ENCODE peak calls at places on chromosomes 5 and 9, in seven cellular contexts. U, D, T, Q, W, E and L are unnamed samples.

GRCh38 chr9:129506892-129507291 is 114.0 kb downstream of the C9orf50 start:
- DNase-seq in U (peak; percentile 58), D (peak; percentile 66), T (no peak), Q (no peak), W (no peak), E (peak; percentile 57), L (peak; percentile 71)

GRCh38 chr9:93111001-93111370 is 15.0 kb downstream of the CARD19 start:
- DNase-seq in U (no peak), D (no peak), T (no peak), Q (no peak), W (no peak), E (no peak), L (no peak)

GRCh38 chr5:172798422-172799215 is 27.6 kb upstream of the DUSP1 start:
- DNase-seq in U (no peak), D (peak; percentile 96), T (no peak), Q (no peak), W (peak; percentile 38), E (peak; percentile 92), L (peak; percentile 94)

GRCh38 chr5:119082691-119083090 is 11.8 kb downstream of the DMXL1 start:
- DNase-seq in U (no peak), D (no peak), T (no peak), Q (no peak), W (no peak), E (no peak), L (no peak)

GRCh38 chr5:125981016-125981415 is 442.2 kb upstream of the GRAMD2B start:
- DNase-seq in U (no peak), D (no peak), T (no peak), Q (no peak), W (no peak), E (no peak), L (no peak)

GRCh38 chr5:176610430-176610763 is 441 bp upstream of the GPRIN1 start:
- DNase-seq in U (no peak), D (no peak), T (no peak), Q (no peak), W (no peak), E (no peak), L (no peak)

GRCh38 chr5:2921176-2921575 is 169.7 kb upstream of the IRX2 start:
- DNase-seq in U (no peak), D (no peak), T (no peak), Q (no peak), W (no peak), E (no peak), L (no peak)

GRCh38 chr5:137753227-137753985 is 757 bp downstream of the HNRNPA0 start:
- DNase-seq in U (peak; percentile 89), D (no peak), T (no peak), Q (no peak), W (peak; percentile 64), E (no peak), L (no peak)

GRCh38 chr5:52668544-52669185 is 119.1 kb upstream of the ITGA1 start:
- DNase-seq in U (peak; percentile 53), D (no peak), T (no peak), Q (no peak), W (no peak), E (no peak), L (no peak)

GRCh38 chr5:176658007-176658599 is 10.8 kb downstream of the TSPAN17 start:
- DNase-seq in U (no peak), D (peak; percentile 68), T (peak; percentile 54), Q (peak; percentile 50), W (peak; percentile 65), E (peak; percentile 70), L (peak; percentile 61)

GRCh38 chr5:82164957-82165698 is 113.0 kb downstream of the RPS23 start:
- DNase-seq in U (no peak), D (peak; percentile 73), T (no peak), Q (no peak), W (no peak), E (peak; percentile 5), L (no peak)

GRCh38 chr9:33260372-33260771 is 4.1 kb downstream of the BAG1 start:
- DNase-seq in U (no peak), D (no peak), T (no peak), Q (no peak), W (no peak), E (no peak), L (no peak)

GRCh38 chr9:3244963-3245653 is 280.7 kb downstream of the RFX3 start:
- DNase-seq in U (no peak), D (no peak), T (no peak), Q (no peak), W (no peak), E (no peak), L (no peak)

GRCh38 chr9:90972057-90972456 is 170.4 kb downstream of the SYK start:
- DNase-seq in U (no peak), D (no peak), T (no peak), Q (no peak), W (no peak), E (no peak), L (no peak)

GRCh38 chr5:56637321-56637920 is 177.9 kb upstream of the MAP3K1 start:
- DNase-seq in U (no peak), D (no peak), T (no peak), Q (peak; percentile 9), W (no peak), E (no peak), L (peak; percentile 23)

GRCh38 chr9:130989391-130989790 is 19.6 kb upstream of the LAMC3 start:
- DNase-seq in U (no peak), D (no peak), T (no peak), Q (no peak), W (no peak), E (no peak), L (no peak)

GRCh38 chr5:1013238-1013947 is 4.8 kb downstream of the NKD2 start:
- DNase-seq in U (peak; percentile 66), D (no peak), T (no peak), Q (no peak), W (peak; percentile 5), E (no peak), L (no peak)

GRCh38 chr9:108271646-108272349 is 584.0 kb downstream of the ACTL7B start:
- DNase-seq in U (no peak), D (peak; percentile 95), T (peak; percentile 26), Q (peak; percentile 77), W (no peak), E (peak; percentile 86), L (peak; percentile 94)

GRCh38 chr9:29668732-29669131 is 2095.5 kb upstream of the C9orf72 start:
- DNase-seq in U (no peak), D (no peak), T (no peak), Q (no peak), W (no peak), E (no peak), L (peak; percentile 55)

DNA sequence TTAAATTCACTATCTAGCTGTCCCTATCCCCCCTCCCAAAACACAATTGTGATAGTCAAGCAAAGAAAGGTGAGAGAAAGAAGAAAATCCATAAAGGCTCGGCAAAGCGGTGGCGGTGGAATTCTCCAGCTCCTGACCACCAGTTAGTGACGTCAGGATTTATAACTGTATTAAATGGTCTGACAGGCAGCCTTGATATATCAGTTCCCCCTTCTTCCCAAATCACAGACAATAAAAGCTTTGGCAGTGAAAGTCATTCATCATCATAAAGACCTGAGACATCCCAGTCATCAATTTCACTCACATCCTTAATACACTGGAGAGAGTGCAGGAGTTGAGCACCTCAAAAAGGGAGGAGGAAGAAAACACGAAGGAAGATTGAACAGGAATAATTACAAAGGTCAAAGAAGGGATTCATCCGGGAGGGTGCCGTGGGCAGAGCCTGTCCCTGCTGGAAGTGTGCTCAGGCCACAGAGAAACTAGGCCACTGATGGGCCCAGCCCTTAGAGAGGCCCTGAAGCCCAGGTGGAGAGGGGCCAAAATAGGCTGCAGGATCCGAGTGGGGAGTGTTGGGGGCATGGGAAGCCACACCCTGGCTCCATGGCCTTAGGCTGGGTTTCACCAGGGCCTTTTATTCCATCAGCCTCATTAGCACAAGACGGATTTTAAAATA is 131.9 kb downstream of the PAX5 start:
- DNase-seq in U (no peak), D (no peak), T (no peak), Q (no peak), W (no peak), E (no peak), L (no peak)
- H3K4me3 ChIP-seq in U (no peak overlapping the region), D (no peak overlapping the region), T (no peak overlapping the region), Q (no peak overlapping the region), W (no peak overlapping the region), E (no peak overlapping the region), L (no peak overlapping the region)

DNA sequence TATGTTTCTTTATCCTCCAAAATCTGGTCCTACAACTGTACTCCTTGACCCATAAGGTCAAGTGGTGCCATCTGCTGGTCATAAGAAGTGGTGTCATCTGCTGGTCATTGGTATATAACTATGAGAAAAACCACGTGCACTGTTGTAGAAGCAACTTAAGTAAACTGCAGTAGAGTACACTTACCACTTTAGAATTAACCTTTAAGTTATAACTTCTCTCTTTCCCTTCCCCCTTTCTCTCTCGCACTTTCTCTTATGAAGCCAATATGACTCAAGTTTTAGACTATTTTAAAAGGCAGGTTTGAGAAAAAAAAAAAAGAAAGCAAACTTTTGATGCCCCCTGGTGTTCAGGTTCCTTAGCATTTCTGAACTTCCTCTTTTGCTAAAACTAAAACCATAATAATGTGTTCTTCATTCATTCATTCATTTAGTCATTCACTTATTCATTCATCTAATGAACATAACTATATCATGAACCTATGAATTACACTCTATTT is 12.8 kb upstream of the MTAP start:
- DNase-seq in U (no peak), D (peak; percentile 95), T (peak; percentile 70), Q (peak; percentile 93), W (no peak), E (peak; percentile 93), L (peak; percentile 95)
- TF ChIP-seq CTCF in U (peak; percentile 70), D (peak; percentile 79), T (peak; percentile 69), Q (peak; percentile 75), W (peak; percentile 81), E (peak; percentile 75), L (peak; percentile 71)

DNA sequence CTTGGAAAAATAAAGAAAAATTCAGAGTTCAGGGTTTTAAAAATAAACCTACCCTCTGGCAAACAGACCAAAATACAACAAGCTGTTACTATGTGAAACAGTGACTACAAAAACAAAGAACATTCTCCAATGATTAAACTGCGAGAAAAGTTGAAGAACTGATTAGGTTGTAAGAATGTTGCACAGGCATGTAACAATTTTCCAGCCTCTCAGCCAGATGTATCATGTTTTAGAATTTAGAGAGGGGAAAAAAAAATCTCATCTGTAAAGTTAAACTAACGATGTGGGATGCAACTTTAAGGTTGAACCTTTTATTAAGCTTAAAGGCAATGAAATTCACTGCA is 96.8 kb downstream of the MEF2C start:
- DNase-seq in U (no peak), D (no peak), T (no peak), Q (no peak), W (no peak), E (peak; percentile 76), L (no peak)
- H3K4me3 ChIP-seq in U (no peak overlapping the region), D (peak overlapping the region; percentile 12), T (no peak overlapping the region), Q (peak overlapping the region; percentile 14), W (no peak overlapping the region), E (peak overlapping the region; percentile 35), L (no peak overlapping the region)

GRCh38 chr5:145236127-145236526 is 599.0 kb downstream of the PRELID2 start:
- DNase-seq in U (no peak), D (no peak), T (no peak), Q (no peak), W (no peak), E (no peak), L (peak; percentile 41)

GRCh38 chr5:145243016-145243415 is 592.1 kb downstream of the PRELID2 start:
- DNase-seq in U (no peak), D (no peak), T (no peak), Q (peak; percentile 82), W (no peak), E (peak; percentile 20), L (no peak)

GRCh38 chr5:145233461-145233860 is 601.7 kb downstream of the PRELID2 start:
- DNase-seq in U (no peak), D (no peak), T (no peak), Q (no peak), W (no peak), E (no peak), L (no peak)

GRCh38 chr5:145236966-145237365 is 598.2 kb downstream of the PRELID2 start:
- DNase-seq in U (no peak), D (no peak), T (no peak), Q (no peak), W (no peak), E (no peak), L (no peak)

GRCh38 chr5:145237843-145238242 is 597.3 kb downstream of the PRELID2 start:
- DNase-seq in U (no peak), D (peak; percentile 66), T (no peak), Q (peak; percentile 9), W (no peak), E (peak; percentile 12), L (peak; percentile 66)
- TF ChIP-seq CTCF in U (peak; percentile 63), D (peak; percentile 35), T (no peak), Q (peak; percentile 46), W (no peak), E (peak; percentile 44), L (peak; percentile 74)